ENCODE peak calls at places on chromosomes 16 and 17, in four cellular contexts. One of them, this sample, is unnamed.

GRCh38 chr16:14409563-14409962 is 220.5 kb downstream of the PARN start:
- DNase-seq in GM12878: no peak
- DNase-seq in HepG2: peak
- DNase-seq in WTC11: no peak
- DNase-seq in this sample: no peak

GRCh38 chr17:79045830-79046500 is 22.0 kb downstream of the C1QTNF1 start:
- DNase-seq in WTC11: peak
- DNase-seq in HepG2: peak
- DNase-seq in GM12878: no peak
- DNase-seq in this sample: peak

GRCh38 chr17:80665792-80666191 is 121.2 kb downstream of the RPTOR start:
- DNase-seq in HepG2: peak
- DNase-seq in GM12878: no peak
- DNase-seq in WTC11: no peak
- DNase-seq in this sample: no peak

GRCh38 chr16:76207270-76207669 is 69.9 kb upstream of the CNTNAP4 start:
- DNase-seq in HepG2: no peak
- DNase-seq in GM12878: no peak
- DNase-seq in WTC11: peak
- DNase-seq in this sample: no peak

GRCh38 chr16:15502041-15502725 is 67.8 kb downstream of the BMERB1 start:
- DNase-seq in HepG2: peak
- DNase-seq in WTC11: no peak
- DNase-seq in GM12878: no peak
- DNase-seq in this sample: peak

GRCh38 chr17:69154267-69154666 is 12.6 kb upstream of the ABCA6 start:
- DNase-seq in WTC11: no peak
- DNase-seq in GM12878: no peak
- DNase-seq in HepG2: peak
- DNase-seq in this sample: no peak

GRCh38 chr16:48561960-48562393 is 48.0 kb downstream of the N4BP1 start:
- DNase-seq in WTC11: no peak
- DNase-seq in HepG2: peak
- DNase-seq in GM12878: no peak
- DNase-seq in this sample: no peak

GRCh38 chr16:49596119-49596518 is 222.5 kb downstream of the C16orf78 start:
- DNase-seq in GM12878: no peak
- DNase-seq in HepG2: no peak
- DNase-seq in WTC11: no peak
- DNase-seq in this sample: no peak

GRCh38 chr16:8887952-8888560 is 5.9 kb downstream of the LITAFD start:
- DNase-seq in GM12878: no peak
- DNase-seq in HepG2: peak
- DNase-seq in WTC11: no peak
- DNase-seq in this sample: no peak

GRCh38 chr17:74493381-74493833 is 27.0 kb downstream of the CD300A start:
- DNase-seq in GM12878: peak
- DNase-seq in WTC11: peak
- DNase-seq in HepG2: peak
- DNase-seq in this sample: peak

GRCh38 chr17:47717261-47717697 is 15.8 kb upstream of the TBX21 start:
- DNase-seq in WTC11: no peak
- DNase-seq in HepG2: no peak
- DNase-seq in GM12878: no peak
- DNase-seq in this sample: peak

GRCh38 chr17:13638855-13639458 is 37.2 kb upstream of the HS3ST3A1 start:
- DNase-seq in GM12878: no peak
- DNase-seq in HepG2: no peak
- DNase-seq in WTC11: no peak
- DNase-seq in this sample: no peak

GRCh38 chr17:66786101-66786500 is 48.8 kb upstream of the CACNG5 start:
- DNase-seq in HepG2: no peak
- DNase-seq in WTC11: no peak
- DNase-seq in GM12878: no peak
- DNase-seq in this sample: no peak

GRCh38 chr17:69093279-69093789 is 32.6 kb upstream of the ABCA9 start:
- DNase-seq in WTC11: no peak
- DNase-seq in GM12878: no peak
- DNase-seq in HepG2: no peak
- DNase-seq in this sample: peak

GRCh38 chr16:12580809-12581208 is 222.9 kb downstream of the CPPED1 start:
- DNase-seq in GM12878: no peak
- DNase-seq in HepG2: no peak
- DNase-seq in WTC11: no peak
- DNase-seq in this sample: no peak

GRCh38 chr16:89534147-89534788 is 26.1 kb downstream of the SPG7 start:
- DNase-seq in GM12878: no peak
- DNase-seq in HepG2: no peak
- DNase-seq in WTC11: no peak
- DNase-seq in this sample: no peak

GRCh38 chr16:79082955-79083354 is 517.6 kb downstream of the MAF start:
- DNase-seq in HepG2: no peak
- DNase-seq in WTC11: no peak
- DNase-seq in GM12878: no peak
- DNase-seq in this sample: no peak

GRCh38 chr17:50264263-50265113 is 9.8 kb upstream of the TMEM92 start:
- DNase-seq in WTC11: no peak
- DNase-seq in GM12878: no peak
- DNase-seq in HepG2: no peak
- DNase-seq in this sample: peak

GRCh38 chr16:23976091-23977001 is 140.6 kb downstream of the PRKCB start:
- DNase-seq in WTC11: no peak
- DNase-seq in GM12878: no peak
- DNase-seq in HepG2: no peak
- DNase-seq in this sample: no peak

GRCh38 chr17:29045026-29045425 is 2.1 kb downstream of the PIPOX start:
- DNase-seq in WTC11: no peak
- DNase-seq in HepG2: no peak
- DNase-seq in GM12878: no peak
- DNase-seq in this sample: no peak

GRCh38 chr17:7363311-7363710 is 8.4 kb downstream of the TMEM95 start:
- DNase-seq in WTC11: no peak
- DNase-seq in GM12878: no peak
- DNase-seq in HepG2: peak
- DNase-seq in this sample: no peak

GRCh38 chr17:36136439-36136838 is 32.8 kb downstream of the CCL4 start:
- DNase-seq in HepG2: no peak
- DNase-seq in WTC11: no peak
- DNase-seq in GM12878: no peak
- DNase-seq in this sample: no peak

GRCh38 chr17:76958974-76959373 is 90.8 kb downstream of the MGAT5B start:
- DNase-seq in GM12878: no peak
- DNase-seq in WTC11: no peak
- DNase-seq in HepG2: no peak
- DNase-seq in this sample: no peak

GRCh38 chr17:54891176-54891821 is 9.4 kb upstream of the TOM1L1 start:
- DNase-seq in GM12878: no peak
- DNase-seq in WTC11: peak
- DNase-seq in HepG2: peak
- DNase-seq in this sample: peak

GRCh38 chr17:81518785-81519283 is 6.2 kb upstream of the ACTG1 start:
- DNase-seq in WTC11: no peak
- DNase-seq in HepG2: no peak
- DNase-seq in GM12878: no peak
- DNase-seq in this sample: peak

GRCh38 chr17:6497496-6498221 is 53.4 kb downstream of the PIMREG start:
- DNase-seq in WTC11: no peak
- DNase-seq in GM12878: no peak
- DNase-seq in HepG2: no peak
- DNase-seq in this sample: no peak

GRCh38 chr16:89375021-89375420 is 115.3 kb downstream of the ANKRD11 start:
- DNase-seq in GM12878: no peak
- DNase-seq in WTC11: no peak
- DNase-seq in HepG2: no peak
- DNase-seq in this sample: no peak

GRCh38 chr17:44496815-44497214 is 6.4 kb downstream of the GPATCH8 start:
- DNase-seq in GM12878: no peak
- DNase-seq in HepG2: no peak
- DNase-seq in WTC11: no peak
- DNase-seq in this sample: no peak

GRCh38 chr16:56246051-56246817 is 54.9 kb downstream of the GNAO1 start:
- DNase-seq in WTC11: no peak
- DNase-seq in GM12878: no peak
- DNase-seq in HepG2: peak
- DNase-seq in this sample: no peak

GRCh38 chr16:74268372-74268782 is 28.2 kb upstream of the PSMD7 start:
- DNase-seq in GM12878: no peak
- DNase-seq in WTC11: no peak
- DNase-seq in HepG2: no peak
- DNase-seq in this sample: no peak

DNA sequence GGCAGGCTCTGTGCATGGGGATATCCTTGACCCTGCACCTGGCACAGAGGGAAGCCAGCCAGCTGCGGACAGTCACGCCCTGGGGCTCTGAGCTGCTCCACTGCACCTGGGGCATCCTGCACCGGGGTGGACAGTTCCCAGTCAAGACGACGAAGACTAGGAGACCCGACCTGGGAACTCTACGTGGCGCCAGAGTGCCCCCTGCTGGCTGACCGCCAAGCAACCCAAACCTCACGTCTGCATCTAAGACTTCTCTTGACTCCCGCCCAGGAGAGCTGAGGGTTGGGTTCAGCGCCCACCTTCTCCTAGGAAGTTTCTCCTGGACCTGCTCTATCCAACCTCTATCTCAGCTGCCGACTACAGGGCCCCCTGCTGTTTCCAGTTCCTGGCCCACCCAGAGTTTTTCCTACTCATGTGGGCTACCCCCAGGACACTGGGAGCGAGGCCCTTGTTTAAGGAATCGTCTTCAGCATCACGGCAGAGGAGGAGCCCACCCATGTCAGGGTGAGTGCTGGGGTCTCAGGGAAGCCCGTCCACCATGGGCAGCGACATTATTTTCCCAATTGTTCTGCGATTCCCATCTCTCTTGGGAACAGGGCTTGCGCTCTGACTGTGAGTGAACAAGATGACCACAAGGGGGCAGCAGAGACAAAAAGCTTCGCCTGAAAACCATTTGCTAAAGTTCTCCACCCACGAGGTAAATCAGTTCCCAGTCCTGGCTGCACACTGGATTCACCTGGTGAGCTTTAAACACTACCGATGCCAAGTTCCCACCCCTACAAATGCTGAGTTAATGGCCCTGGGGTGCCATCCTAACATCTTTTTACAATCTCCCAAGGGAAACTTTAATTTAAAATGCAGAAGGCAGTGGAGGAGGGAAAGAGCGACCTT is 29.3 kb downstream of the TLE7 start:
- DNase-seq in HepG2: peak
- DNase-seq in WTC11: peak
- DNase-seq in GM12878: no peak
- DNase-seq in this sample: peak
- TF ChIP-seq ETV6 in HepG2: no peak
- TF ChIP-seq ETV6 in WTC11: no peak
- TF ChIP-seq ETV6 in GM12878: no peak
- TF ChIP-seq ETV6 in this sample: no peak

GRCh38 chr17:8839410-8839935 is 28.0 kb downstream of the PIK3R6 start:
- DNase-seq in GM12878: no peak
- DNase-seq in WTC11: no peak
- DNase-seq in HepG2: no peak
- DNase-seq in this sample: no peak
- TF ChIP-seq ETV6 in GM12878: no peak
- TF ChIP-seq ETV6 in WTC11: no peak
- TF ChIP-seq ETV6 in HepG2: no peak
- TF ChIP-seq ETV6 in this sample: no peak

GRCh38 chr16:57784334-57784733 is 18.0 kb downstream of the KIFC3 start:
- DNase-seq in GM12878: no peak
- DNase-seq in WTC11: no peak
- DNase-seq in HepG2: no peak
- DNase-seq in this sample: no peak

GRCh38 chr16:57783116-57783515 is 19.2 kb downstream of the KIFC3 start:
- DNase-seq in WTC11: no peak
- DNase-seq in HepG2: no peak
- DNase-seq in GM12878: no peak
- DNase-seq in this sample: no peak

GRCh38 chr16:57783883-57784282 is 18.4 kb downstream of the KIFC3 start:
- DNase-seq in HepG2: no peak
- DNase-seq in GM12878: no peak
- DNase-seq in WTC11: no peak
- DNase-seq in this sample: no peak

GRCh38 chr16:57781349-57781740 is 20.9 kb downstream of the KIFC3 start:
- DNase-seq in GM12878: no peak
- DNase-seq in WTC11: no peak
- DNase-seq in HepG2: no peak
- DNase-seq in this sample: no peak

DNA sequence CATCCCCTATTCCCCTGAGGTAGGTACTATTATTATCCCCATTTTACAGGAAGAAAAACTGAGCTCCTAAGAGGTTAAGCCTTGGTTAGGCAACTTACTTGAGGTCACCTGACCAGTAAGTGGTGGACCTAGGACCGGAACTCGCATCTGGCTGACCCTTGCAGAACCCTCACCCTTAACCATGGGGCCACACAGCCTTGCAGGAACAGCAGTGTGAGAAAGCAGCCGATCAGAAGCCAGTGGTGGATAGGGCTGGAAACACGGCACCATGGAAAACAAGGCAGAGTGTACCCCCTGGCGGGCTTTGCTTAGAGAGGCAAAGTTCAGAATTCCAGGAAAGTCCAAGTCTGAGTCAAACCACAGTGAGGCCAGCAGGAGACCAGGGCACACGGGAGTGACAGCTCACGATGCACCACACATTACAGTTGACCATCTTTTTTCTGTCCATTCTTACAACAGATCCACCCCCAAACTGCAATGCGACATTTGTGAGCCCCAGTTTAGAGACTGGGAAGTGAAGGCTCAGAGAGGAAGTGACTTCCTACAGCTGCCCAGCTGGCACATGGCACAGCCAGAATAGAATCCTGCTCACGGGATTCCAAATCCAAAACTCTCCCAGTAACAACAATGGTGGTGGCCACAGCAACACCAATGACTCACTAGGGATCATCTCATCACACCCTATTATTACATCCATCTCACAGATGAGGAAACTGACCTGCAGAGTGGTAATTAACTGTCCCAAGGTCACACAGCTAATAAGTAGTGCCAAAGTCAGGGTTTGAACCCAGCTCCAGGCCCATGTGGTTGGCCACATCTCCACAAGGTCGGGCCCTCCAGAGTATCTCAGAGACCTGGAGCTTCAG is 20.3 kb downstream of the KIFC3 start:
- DNase-seq in GM12878: no peak
- DNase-seq in WTC11: no peak
- DNase-seq in HepG2: peak
- DNase-seq in this sample: no peak
- TF ChIP-seq ETV6 in GM12878: no peak
- TF ChIP-seq ETV6 in WTC11: no peak
- TF ChIP-seq ETV6 in HepG2: no peak
- TF ChIP-seq ETV6 in this sample: no peak

GRCh38 chr17:30095507-30096244 is 20.9 kb upstream of the NSRP1 start:
- DNase-seq in GM12878: peak
- DNase-seq in WTC11: no peak
- DNase-seq in HepG2: peak
- DNase-seq in this sample: peak
- TF ChIP-seq ETV6 in GM12878: no peak
- TF ChIP-seq ETV6 in WTC11: no peak
- TF ChIP-seq ETV6 in HepG2: no peak
- TF ChIP-seq ETV6 in this sample: no peak